ENCODE peak calls at places on chromosome 18, in five cellular contexts. One of them, this sample, is unnamed.

GRCh38 chr18:46464926-46465655 is 191.9 kb downstream of the LOXHD1 start:
- DNase-seq in CD4-positive, alpha-beta T cell: no peak
- DNase-seq in anterior cingulate cortex: no peak
- DNase-seq in T-helper 1 cell: no peak
- DNase-seq in stimulated activated CD4-positive, alpha-beta T cell treated with anti-CD3 and anti-CD28 coated beads, Interleukin-1b, Interleukin-23, amount 100 ng/mL, for 24 hours: no peak
- DNase-seq in this sample: no peak

GRCh38 chr18:34840416-34840815 is 130.3 kb downstream of the DTNA start:
- DNase-seq in CD4-positive, alpha-beta T cell: no peak
- DNase-seq in anterior cingulate cortex: no peak
- DNase-seq in stimulated activated CD4-positive, alpha-beta T cell treated with anti-CD3 and anti-CD28 coated beads, Interleukin-1b, Interleukin-23, amount 100 ng/mL, for 24 hours: no peak
- DNase-seq in T-helper 1 cell: no peak
- DNase-seq in this sample: no peak

GRCh38 chr18:79918089-79919011 is 33.1 kb downstream of the SLC66A2 start:
- DNase-seq in anterior cingulate cortex: no peak
- DNase-seq in CD4-positive, alpha-beta T cell: no peak
- DNase-seq in stimulated activated CD4-positive, alpha-beta T cell treated with anti-CD3 and anti-CD28 coated beads, Interleukin-1b, Interleukin-23, amount 100 ng/mL, for 24 hours: no peak
- DNase-seq in T-helper 1 cell: no peak
- DNase-seq in this sample: no peak

GRCh38 chr18:12327510-12328178 is 19.6 kb downstream of the TUBB6 start:
- DNase-seq in T-helper 1 cell: peak
- DNase-seq in anterior cingulate cortex: no peak
- DNase-seq in CD4-positive, alpha-beta T cell: peak
- DNase-seq in stimulated activated CD4-positive, alpha-beta T cell treated with anti-CD3 and anti-CD28 coated beads, Interleukin-1b, Interleukin-23, amount 100 ng/mL, for 24 hours: peak
- DNase-seq in this sample: no peak

GRCh38 chr18:37435150-37435872 is 130.3 kb downstream of the CELF4 start:
- DNase-seq in CD4-positive, alpha-beta T cell: no peak
- DNase-seq in stimulated activated CD4-positive, alpha-beta T cell treated with anti-CD3 and anti-CD28 coated beads, Interleukin-1b, Interleukin-23, amount 100 ng/mL, for 24 hours: no peak
- DNase-seq in anterior cingulate cortex: no peak
- DNase-seq in T-helper 1 cell: no peak
- DNase-seq in this sample: no peak

GRCh38 chr18:6781846-6782245 is 52.3 kb downstream of the ARHGAP28 start:
- DNase-seq in anterior cingulate cortex: no peak
- DNase-seq in CD4-positive, alpha-beta T cell: no peak
- DNase-seq in stimulated activated CD4-positive, alpha-beta T cell treated with anti-CD3 and anti-CD28 coated beads, Interleukin-1b, Interleukin-23, amount 100 ng/mL, for 24 hours: no peak
- DNase-seq in T-helper 1 cell: no peak
- DNase-seq in this sample: no peak

GRCh38 chr18:35497334-35498197 is at the start of gene INO80C:
- DNase-seq in anterior cingulate cortex: peak
- DNase-seq in CD4-positive, alpha-beta T cell: peak
- DNase-seq in stimulated activated CD4-positive, alpha-beta T cell treated with anti-CD3 and anti-CD28 coated beads, Interleukin-1b, Interleukin-23, amount 100 ng/mL, for 24 hours: peak
- DNase-seq in T-helper 1 cell: peak
- DNase-seq in this sample: peak

GRCh38 chr18:34771958-34772357 is 61.9 kb downstream of the DTNA start:
- DNase-seq in anterior cingulate cortex: no peak
- DNase-seq in stimulated activated CD4-positive, alpha-beta T cell treated with anti-CD3 and anti-CD28 coated beads, Interleukin-1b, Interleukin-23, amount 100 ng/mL, for 24 hours: no peak
- DNase-seq in CD4-positive, alpha-beta T cell: no peak
- DNase-seq in T-helper 1 cell: no peak
- DNase-seq in this sample: no peak

GRCh38 chr18:11906926-11907874 is 917 bp downstream of the MPPE1 start:
- DNase-seq in anterior cingulate cortex: no peak
- DNase-seq in stimulated activated CD4-positive, alpha-beta T cell treated with anti-CD3 and anti-CD28 coated beads, Interleukin-1b, Interleukin-23, amount 100 ng/mL, for 24 hours: no peak
- DNase-seq in CD4-positive, alpha-beta T cell: no peak
- DNase-seq in T-helper 1 cell: no peak
- DNase-seq in this sample: no peak

GRCh38 chr18:61697306-61697909 is 195.4 kb downstream of the RNF152 start:
- DNase-seq in CD4-positive, alpha-beta T cell: no peak
- DNase-seq in anterior cingulate cortex: no peak
- DNase-seq in T-helper 1 cell: no peak
- DNase-seq in stimulated activated CD4-positive, alpha-beta T cell treated with anti-CD3 and anti-CD28 coated beads, Interleukin-1b, Interleukin-23, amount 100 ng/mL, for 24 hours: no peak
- DNase-seq in this sample: no peak

GRCh38 chr18:47730795-47731194 is 199.7 kb downstream of the SMAD2 start:
- DNase-seq in CD4-positive, alpha-beta T cell: no peak
- DNase-seq in anterior cingulate cortex: no peak
- DNase-seq in stimulated activated CD4-positive, alpha-beta T cell treated with anti-CD3 and anti-CD28 coated beads, Interleukin-1b, Interleukin-23, amount 100 ng/mL, for 24 hours: no peak
- DNase-seq in T-helper 1 cell: no peak
- DNase-seq in this sample: no peak

GRCh38 chr18:9221661-9222060 is 85.1 kb downstream of the ANKRD12 start:
- DNase-seq in T-helper 1 cell: no peak
- DNase-seq in stimulated activated CD4-positive, alpha-beta T cell treated with anti-CD3 and anti-CD28 coated beads, Interleukin-1b, Interleukin-23, amount 100 ng/mL, for 24 hours: no peak
- DNase-seq in anterior cingulate cortex: no peak
- DNase-seq in CD4-positive, alpha-beta T cell: no peak
- DNase-seq in this sample: no peak

GRCh38 chr18:12851709-12852108 is 32.3 kb downstream of the PTPN2 start:
- DNase-seq in CD4-positive, alpha-beta T cell: no peak
- DNase-seq in anterior cingulate cortex: no peak
- DNase-seq in stimulated activated CD4-positive, alpha-beta T cell treated with anti-CD3 and anti-CD28 coated beads, Interleukin-1b, Interleukin-23, amount 100 ng/mL, for 24 hours: no peak
- DNase-seq in T-helper 1 cell: no peak
- DNase-seq in this sample: no peak

GRCh38 chr18:5237083-5237722 is 40.1 kb upstream of the AKAIN1 start:
- DNase-seq in anterior cingulate cortex: no peak
- DNase-seq in T-helper 1 cell: no peak
- DNase-seq in CD4-positive, alpha-beta T cell: no peak
- DNase-seq in stimulated activated CD4-positive, alpha-beta T cell treated with anti-CD3 and anti-CD28 coated beads, Interleukin-1b, Interleukin-23, amount 100 ng/mL, for 24 hours: no peak
- DNase-seq in this sample: no peak

GRCh38 chr18:48161911-48162698 is 231.6 kb upstream of the SMAD2 start:
- DNase-seq in stimulated activated CD4-positive, alpha-beta T cell treated with anti-CD3 and anti-CD28 coated beads, Interleukin-1b, Interleukin-23, amount 100 ng/mL, for 24 hours: no peak
- DNase-seq in T-helper 1 cell: no peak
- DNase-seq in CD4-positive, alpha-beta T cell: no peak
- DNase-seq in anterior cingulate cortex: no peak
- DNase-seq in this sample: no peak

GRCh38 chr18:46916551-46917107 is 678 bp downstream of the PIAS2 start:
- DNase-seq in anterior cingulate cortex: no peak
- DNase-seq in stimulated activated CD4-positive, alpha-beta T cell treated with anti-CD3 and anti-CD28 coated beads, Interleukin-1b, Interleukin-23, amount 100 ng/mL, for 24 hours: peak
- DNase-seq in T-helper 1 cell: no peak
- DNase-seq in CD4-positive, alpha-beta T cell: peak
- DNase-seq in this sample: no peak

GRCh38 chr18:29154196-29154757 is 977.3 kb upstream of the CDH2 start:
- DNase-seq in stimulated activated CD4-positive, alpha-beta T cell treated with anti-CD3 and anti-CD28 coated beads, Interleukin-1b, Interleukin-23, amount 100 ng/mL, for 24 hours: no peak
- DNase-seq in T-helper 1 cell: no peak
- DNase-seq in CD4-positive, alpha-beta T cell: no peak
- DNase-seq in anterior cingulate cortex: no peak
- DNase-seq in this sample: no peak

GRCh38 chr18:52130621-52131020 is 209.4 kb upstream of the DCC start:
- DNase-seq in stimulated activated CD4-positive, alpha-beta T cell treated with anti-CD3 and anti-CD28 coated beads, Interleukin-1b, Interleukin-23, amount 100 ng/mL, for 24 hours: no peak
- DNase-seq in CD4-positive, alpha-beta T cell: no peak
- DNase-seq in anterior cingulate cortex: no peak
- DNase-seq in T-helper 1 cell: no peak
- DNase-seq in this sample: no peak

GRCh38 chr18:36493349-36494281 is 196.1 kb downstream of the FHOD3 start:
- DNase-seq in CD4-positive, alpha-beta T cell: no peak
- DNase-seq in stimulated activated CD4-positive, alpha-beta T cell treated with anti-CD3 and anti-CD28 coated beads, Interleukin-1b, Interleukin-23, amount 100 ng/mL, for 24 hours: no peak
- DNase-seq in anterior cingulate cortex: no peak
- DNase-seq in T-helper 1 cell: no peak
- DNase-seq in this sample: no peak

GRCh38 chr18:57951110-57951796 is 92.8 kb upstream of the NEDD4L start:
- DNase-seq in T-helper 1 cell: no peak
- DNase-seq in CD4-positive, alpha-beta T cell: no peak
- DNase-seq in anterior cingulate cortex: no peak
- DNase-seq in stimulated activated CD4-positive, alpha-beta T cell treated with anti-CD3 and anti-CD28 coated beads, Interleukin-1b, Interleukin-23, amount 100 ng/mL, for 24 hours: no peak
- DNase-seq in this sample: no peak

This sample was measured in astrocyte of the cerebellum.